ENCODE peak calls at places on chromosome 12, in five cellular contexts. V, K, D, E and Q are unnamed samples. For H3K4me1, the result is how much of the 10 kb centered on the place peaks cover.

GRCh38 chr12:100793182-100793581 is 1.4 kb upstream of the ANO4 start:
- DNase-seq in E (no peak), D (peak), V (no peak), K (no peak), Q (no peak)

GRCh38 chr12:45613306-45613705 is 116.2 kb upstream of the ARID2 start:
- DNase-seq in E (no peak), K (no peak), V (no peak), D (no peak), Q (no peak)

GRCh38 chr12:1594295-1595025 is at the start of gene FBXL14:
- DNase-seq in E (peak), K (peak), V (peak), D (peak), Q (peak)

GRCh38 chr12:121325922-121326396 is 26.3 kb downstream of the ANAPC5 start:
- DNase-seq in V (no peak), D (no peak), E (no peak), K (no peak), Q (no peak)

GRCh38 chr12:31037921-31038320 is 35.7 kb upstream of the DDX11 start:
- DNase-seq in K (no peak), E (no peak), D (no peak), V (no peak), Q (no peak)

GRCh38 chr12:49827351-49828099 is 688 bp downstream of the NCKAP5L start:
- DNase-seq in E (peak), V (peak), K (no peak), D (peak), Q (no peak)

GRCh38 chr12:7695159-7695930 is at the start of gene GDF3:
- DNase-seq in E (no peak), K (no peak), D (peak), V (no peak), Q (no peak)

GRCh38 chr12:56836800-56837663 is 73.9 kb downstream of the HSD17B6 start:
- DNase-seq in V (no peak), D (no peak), E (no peak), K (no peak), Q (no peak)

GRCh38 chr12:47124451-47124850 is 44.7 kb upstream of the AMIGO2 start:
- DNase-seq in V (no peak), D (no peak), K (no peak), E (no peak), Q (no peak)

GRCh38 chr12:68109444-68110217 is 49.9 kb downstream of the IFNG start:
- DNase-seq in V (no peak), K (no peak), D (no peak), E (no peak), Q (no peak)
- H3K4me3 ChIP-seq in V (no peak), K (no peak), D (no peak), E (no peak), Q (no peak)

DNA sequence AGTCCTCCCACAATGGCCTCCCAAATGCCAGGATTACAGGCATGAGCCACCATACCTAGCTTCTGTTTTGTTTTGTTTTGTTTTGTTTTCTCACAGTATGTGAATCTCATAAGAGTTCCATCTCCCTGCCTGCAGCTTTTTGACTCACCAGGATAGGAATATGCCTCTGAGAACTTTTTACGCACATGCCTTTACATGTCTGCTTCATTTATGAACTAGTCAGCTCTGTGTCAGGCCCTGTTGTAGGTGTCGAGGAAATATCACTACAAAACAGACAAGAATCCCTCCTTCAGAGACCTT is 89.0 kb downstream of the BORCS5 start:
- DNase-seq in K (no peak), V (no peak), D (no peak), E (no peak), Q (no peak)
- H3K4me1 ChIP-seq in K (under half), V (half or more), D (under half), E (under half), Q (half or more)

DNA sequence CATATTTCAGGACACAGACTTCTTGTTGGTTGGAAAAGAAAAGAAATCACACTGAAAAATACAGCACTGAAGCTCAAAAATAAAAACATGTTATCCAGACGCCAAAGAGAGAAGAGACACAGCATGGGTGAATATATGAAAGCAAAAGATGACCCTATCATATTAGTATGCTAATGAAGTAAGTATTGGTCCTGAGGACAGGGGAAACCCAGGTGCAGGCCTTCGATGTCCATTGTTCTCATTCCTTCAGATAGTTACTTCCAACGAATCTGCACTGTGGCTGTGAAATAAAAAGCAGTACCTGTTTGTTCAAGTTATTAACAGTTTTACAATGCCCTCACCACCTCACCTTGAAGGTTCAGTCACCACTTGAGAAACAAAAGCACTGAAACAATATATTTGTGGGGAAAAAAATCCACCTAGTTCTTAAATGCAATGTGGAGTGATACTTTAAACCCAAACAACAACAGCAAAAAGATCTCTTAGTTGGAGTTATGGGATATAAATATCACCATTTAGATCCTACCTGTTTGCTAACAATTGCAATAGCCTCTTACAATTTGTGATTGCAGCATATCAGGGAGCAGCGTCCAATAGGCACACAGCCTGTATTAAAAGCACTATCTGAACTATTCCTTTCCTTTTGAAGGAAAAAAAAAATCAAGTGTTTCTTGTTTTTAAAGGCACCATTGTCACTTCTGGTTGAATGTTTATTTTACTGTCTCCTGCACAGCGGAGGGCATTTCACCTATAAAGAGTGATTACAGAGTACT is 188.1 kb downstream of the BCAT1 start:
- DNase-seq in E (no peak), V (no peak), K (no peak), D (no peak), Q (no peak)
- H3K27ac ChIP-seq in E (no peak), V (no peak), K (no peak), D (no peak), Q (no peak)

DNA sequence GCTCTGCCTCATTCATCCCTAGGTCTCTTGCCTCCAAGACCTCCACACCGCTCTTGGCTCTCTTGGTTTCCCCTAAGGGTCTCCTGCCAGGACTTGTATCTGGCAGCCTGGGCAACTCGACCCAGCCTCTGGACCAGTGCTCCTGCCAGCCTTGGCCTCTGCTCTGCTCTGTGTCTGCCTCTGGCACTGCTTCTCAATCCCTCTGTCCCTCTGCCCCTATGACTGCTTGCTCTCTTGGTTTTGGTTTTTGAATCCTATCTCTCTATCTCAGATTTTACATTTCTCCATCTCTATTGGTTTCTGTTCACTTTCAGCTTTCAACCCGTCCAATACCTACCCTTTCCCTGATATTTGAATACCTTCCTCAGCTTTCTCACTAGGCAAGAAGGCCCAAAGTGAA is 6.3 kb downstream of the ITGA5 start:
- DNase-seq in D (no peak), V (no peak), K (no peak), E (no peak), Q (no peak)
- H3K4me3 ChIP-seq in D (peak), V (peak), K (no peak), E (no peak), Q (peak)